ENCODE peak calls at places on chromosomes 5 and 9, in six cellular contexts. One of them, this sample, is unnamed.

GRCh38 chr9:133494636-133495326 is 15.9 kb upstream of the SLC2A6 start:
- DNase-seq in HCT116: no peak
- DNase-seq in neural progenitor cell: no peak
- DNase-seq in GM23248: no peak
- DNase-seq in SK-N-SH: no peak
- DNase-seq in MM.1S: no peak
- DNase-seq in this sample: no peak

GRCh38 chr5:111243353-111243752 is 19.2 kb downstream of the CAMK4 start:
- DNase-seq in HCT116: no peak
- DNase-seq in neural progenitor cell: no peak
- DNase-seq in GM23248: no peak
- DNase-seq in SK-N-SH: no peak
- DNase-seq in MM.1S: no peak
- DNase-seq in this sample: peak; percentile 21

GRCh38 chr9:108724669-108725068 is 131.1 kb downstream of the ACTL7B start:
- DNase-seq in HCT116: no peak
- DNase-seq in neural progenitor cell: no peak
- DNase-seq in GM23248: peak; percentile 25
- DNase-seq in SK-N-SH: no peak
- DNase-seq in MM.1S: no peak
- DNase-seq in this sample: no peak

GRCh38 chr9:121607434-121608248 is 43.8 kb upstream of the DAB2IP start:
- DNase-seq in HCT116: peak; percentile 24
- DNase-seq in neural progenitor cell: peak; percentile 43
- DNase-seq in GM23248: no peak
- DNase-seq in SK-N-SH: peak; percentile 75
- DNase-seq in MM.1S: no peak
- DNase-seq in this sample: peak; percentile 29

GRCh38 chr5:18380729-18381362 is 746.6 kb downstream of the TAF11L14 start:
- DNase-seq in HCT116: no peak
- DNase-seq in neural progenitor cell: no peak
- DNase-seq in GM23248: no peak
- DNase-seq in SK-N-SH: no peak
- DNase-seq in MM.1S: peak; percentile 56
- DNase-seq in this sample: peak; percentile 38

GRCh38 chr9:135565141-135565628 is 3.6 kb downstream of the PAEP start:
- DNase-seq in HCT116: no peak
- DNase-seq in neural progenitor cell: no peak
- DNase-seq in GM23248: no peak
- DNase-seq in SK-N-SH: no peak
- DNase-seq in MM.1S: no peak
- DNase-seq in this sample: no peak

GRCh38 chr5:108003178-108003577 is 332.4 kb upstream of the EFNA5 start:
- DNase-seq in HCT116: no peak
- DNase-seq in neural progenitor cell: no peak
- DNase-seq in GM23248: peak; percentile 42
- DNase-seq in SK-N-SH: peak; percentile 12
- DNase-seq in MM.1S: peak; percentile 82
- DNase-seq in this sample: no peak

GRCh38 chr5:132065351-132065937 is 5.0 kb downstream of the IL3 start:
- DNase-seq in HCT116: peak; percentile 60
- DNase-seq in neural progenitor cell: peak; percentile 79
- DNase-seq in GM23248: peak; percentile 81
- DNase-seq in SK-N-SH: peak; percentile 86
- DNase-seq in MM.1S: peak; percentile 67
- DNase-seq in this sample: peak; percentile 81

GRCh38 chr5:82174128-82174918 is 103.8 kb downstream of the RPS23 start:
- DNase-seq in HCT116: peak; percentile 60
- DNase-seq in neural progenitor cell: peak; percentile 77
- DNase-seq in GM23248: peak; percentile 82
- DNase-seq in SK-N-SH: peak; percentile 16
- DNase-seq in MM.1S: peak; percentile 92
- DNase-seq in this sample: peak; percentile 79

GRCh38 chr5:18270635-18271338 is 636.5 kb downstream of the TAF11L14 start:
- DNase-seq in HCT116: no peak
- DNase-seq in neural progenitor cell: no peak
- DNase-seq in GM23248: no peak
- DNase-seq in SK-N-SH: no peak
- DNase-seq in MM.1S: no peak
- DNase-seq in this sample: peak; percentile 23

GRCh38 chr5:132272341-132273210 is 15.1 kb downstream of the PDLIM4 start:
- DNase-seq in HCT116: no peak
- DNase-seq in neural progenitor cell: peak; percentile 65
- DNase-seq in GM23248: peak; percentile 56
- DNase-seq in SK-N-SH: peak; percentile 81
- DNase-seq in MM.1S: peak; percentile 36
- DNase-seq in this sample: peak; percentile 56

GRCh38 chr5:1128977-1129724 is 17.3 kb upstream of the SLC12A7 start:
- DNase-seq in HCT116: no peak
- DNase-seq in neural progenitor cell: no peak
- DNase-seq in GM23248: no peak
- DNase-seq in SK-N-SH: no peak
- DNase-seq in MM.1S: no peak
- DNase-seq in this sample: no peak

GRCh38 chr9:114824130-114824529 is 18.3 kb upstream of the TNFSF15 start:
- DNase-seq in HCT116: no peak
- DNase-seq in neural progenitor cell: no peak
- DNase-seq in GM23248: peak; percentile 65
- DNase-seq in SK-N-SH: no peak
- DNase-seq in MM.1S: no peak
- DNase-seq in this sample: no peak

GRCh38 chr9:124629600-124629999 is 122.4 kb upstream of the NR5A1 start:
- DNase-seq in HCT116: no peak
- DNase-seq in neural progenitor cell: no peak
- DNase-seq in GM23248: peak; percentile 91
- DNase-seq in SK-N-SH: no peak
- DNase-seq in MM.1S: no peak
- DNase-seq in this sample: peak; percentile 67

GRCh38 chr5:142770650-142771609 is 753 bp downstream of the ARHGAP26 start:
- DNase-seq in HCT116: no peak
- DNase-seq in neural progenitor cell: peak; percentile 81
- DNase-seq in GM23248: peak; percentile 62
- DNase-seq in SK-N-SH: peak; percentile 75
- DNase-seq in MM.1S: peak; percentile 50
- DNase-seq in this sample: peak; percentile 49

GRCh38 chr5:53479656-53480473 is 564 bp upstream of the FST start:
- DNase-seq in HCT116: no peak
- DNase-seq in neural progenitor cell: peak; percentile 82
- DNase-seq in GM23248: peak; percentile 74
- DNase-seq in SK-N-SH: peak; percentile 55
- DNase-seq in MM.1S: peak; percentile 29
- DNase-seq in this sample: peak; percentile 77

GRCh38 chr9:34612788-34613390 is 992 bp upstream of the RPP25L start:
- DNase-seq in HCT116: peak; percentile 54
- DNase-seq in neural progenitor cell: peak; percentile 94
- DNase-seq in GM23248: peak; percentile 90
- DNase-seq in SK-N-SH: peak; percentile 84
- DNase-seq in MM.1S: peak; percentile 77
- DNase-seq in this sample: peak; percentile 74

GRCh38 chr9:121718501-121718900 is 67.1 kb downstream of the DAB2IP start:
- DNase-seq in HCT116: no peak
- DNase-seq in neural progenitor cell: no peak
- DNase-seq in GM23248: peak; percentile 15
- DNase-seq in SK-N-SH: no peak
- DNase-seq in MM.1S: no peak
- DNase-seq in this sample: no peak

DNA sequence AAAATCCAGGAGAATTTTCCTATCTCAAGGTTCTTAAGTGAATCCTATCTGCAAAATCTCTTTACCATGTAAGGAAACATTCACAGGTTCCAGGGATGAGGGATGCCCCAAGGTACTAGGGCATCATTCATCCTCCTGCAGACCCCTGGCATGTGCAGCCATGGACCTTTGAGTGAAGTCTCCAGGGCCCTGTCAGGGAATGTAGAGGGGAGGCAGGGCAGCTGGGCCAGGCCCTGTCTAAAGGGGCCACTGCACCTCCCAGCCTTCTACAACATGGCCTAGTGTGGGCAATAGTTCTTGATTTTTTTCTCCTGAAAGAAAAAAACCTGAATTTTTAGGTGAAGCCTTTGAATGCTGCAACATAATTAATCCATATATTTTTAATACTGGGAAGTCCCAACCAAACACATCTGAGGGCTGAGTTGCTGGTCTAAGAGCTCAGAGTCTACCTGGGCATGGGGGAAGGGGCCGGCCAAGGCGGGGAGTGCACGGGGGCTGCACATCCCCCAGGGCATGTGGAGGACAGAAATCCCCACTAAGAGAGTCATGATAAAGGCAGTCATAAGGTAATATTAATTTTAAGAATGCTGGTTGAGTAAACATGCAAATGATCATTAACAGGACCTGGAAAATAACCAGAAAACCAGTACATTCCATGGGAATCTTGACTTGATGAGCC is 63.1 kb downstream of the SEMA4D start:
- DNase-seq in HCT116: no peak
- DNase-seq in neural progenitor cell: no peak
- DNase-seq in GM23248: no peak
- DNase-seq in SK-N-SH: no peak
- DNase-seq in MM.1S: no peak
- DNase-seq in this sample: no peak
- H3K4me3 ChIP-seq in HCT116: no peak overlapping the region
- H3K4me3 ChIP-seq in neural progenitor cell: peak overlapping the region; percentile 12
- H3K4me3 ChIP-seq in GM23248: no peak overlapping the region
- H3K4me3 ChIP-seq in SK-N-SH: no peak overlapping the region
- H3K4me3 ChIP-seq in MM.1S: no peak overlapping the region
- H3K4me3 ChIP-seq in this sample: no peak overlapping the region

GRCh38 chr9:88587182-88587581 is 52.2 kb downstream of the NXNL2 start:
- DNase-seq in HCT116: no peak
- DNase-seq in neural progenitor cell: no peak
- DNase-seq in GM23248: peak; percentile 12
- DNase-seq in SK-N-SH: no peak
- DNase-seq in MM.1S: no peak
- DNase-seq in this sample: peak; percentile 15
- TF ChIP-seq EZH2phosphoT487 in HCT116: no peak
- TF ChIP-seq EZH2phosphoT487 in neural progenitor cell: no peak
- TF ChIP-seq EZH2phosphoT487 in GM23248: no peak
- TF ChIP-seq EZH2phosphoT487 in SK-N-SH: no peak
- TF ChIP-seq EZH2phosphoT487 in MM.1S: no peak
- TF ChIP-seq EZH2phosphoT487 in this sample: no peak

DNA sequence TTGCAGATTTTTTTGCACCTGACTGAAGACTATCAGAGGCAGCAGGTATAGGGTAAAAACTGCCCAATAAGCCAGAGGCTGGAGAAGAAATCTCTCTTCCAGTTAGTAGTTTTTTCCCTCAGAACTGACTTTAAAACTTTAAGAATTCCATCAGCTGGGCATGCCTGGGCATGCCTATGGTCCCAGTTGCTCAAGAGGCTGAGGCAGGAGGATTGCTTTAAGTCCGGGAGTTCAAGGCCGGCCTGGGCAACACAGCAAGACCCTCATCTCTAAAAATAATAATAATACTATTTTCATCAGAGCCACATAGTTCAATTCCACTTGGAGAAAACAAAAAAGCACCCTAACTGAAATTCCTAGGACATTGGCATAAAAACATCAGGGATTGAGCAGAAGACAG is 30.3 kb downstream of the SUSD1 start:
- DNase-seq in HCT116: no peak
- DNase-seq in neural progenitor cell: no peak
- DNase-seq in GM23248: no peak
- DNase-seq in SK-N-SH: no peak
- DNase-seq in MM.1S: no peak
- DNase-seq in this sample: no peak
- H3K9ac ChIP-seq in HCT116: no peak overlapping the region
- H3K9ac ChIP-seq in neural progenitor cell: no peak overlapping the region
- H3K9ac ChIP-seq in GM23248: no peak overlapping the region
- H3K9ac ChIP-seq in SK-N-SH: no peak overlapping the region
- H3K9ac ChIP-seq in MM.1S: no peak overlapping the region
- H3K9ac ChIP-seq in this sample: no peak overlapping the region

DNA sequence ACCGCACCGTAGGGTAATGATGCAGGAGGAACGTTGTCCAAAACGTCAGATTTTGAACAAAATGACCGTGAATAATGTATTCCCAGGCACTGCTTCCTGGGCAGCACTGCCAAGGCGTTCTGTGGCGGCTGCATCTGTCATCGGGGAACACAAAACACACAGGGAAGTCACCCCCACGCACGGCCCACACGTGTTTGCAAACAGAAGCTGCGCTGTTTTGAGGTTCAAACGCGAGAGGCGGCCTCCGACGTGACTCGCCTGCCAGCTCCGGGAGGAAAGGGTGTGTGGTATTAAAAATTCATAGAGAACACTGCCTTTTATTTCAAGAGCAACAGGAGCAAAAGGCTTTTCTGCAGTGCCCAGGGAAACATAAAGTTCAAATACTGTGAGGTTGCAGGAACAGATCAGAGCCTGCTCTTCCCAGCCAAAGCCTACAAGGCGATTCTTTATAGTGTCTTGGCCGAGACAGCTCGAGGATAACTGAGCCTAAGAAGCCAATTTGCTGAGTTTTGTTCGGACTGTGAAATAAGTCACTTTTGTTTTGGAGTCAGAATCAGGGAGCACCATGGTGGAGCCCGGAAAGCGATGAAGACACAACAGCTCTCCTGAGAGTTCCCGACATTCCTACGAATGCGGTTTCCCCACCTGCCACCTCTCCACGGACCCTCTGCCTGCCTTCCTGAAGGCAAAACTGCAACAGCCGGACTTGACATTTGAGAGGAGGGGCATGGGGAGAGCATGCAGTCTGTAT is 115.3 kb upstream of the IRX2 start:
- DNase-seq in HCT116: no peak
- DNase-seq in neural progenitor cell: no peak
- DNase-seq in GM23248: no peak
- DNase-seq in SK-N-SH: no peak
- DNase-seq in MM.1S: no peak
- DNase-seq in this sample: no peak
- H3K4me3 ChIP-seq in HCT116: no peak overlapping the region
- H3K4me3 ChIP-seq in neural progenitor cell: no peak overlapping the region
- H3K4me3 ChIP-seq in GM23248: no peak overlapping the region
- H3K4me3 ChIP-seq in SK-N-SH: no peak overlapping the region
- H3K4me3 ChIP-seq in MM.1S: no peak overlapping the region
- H3K4me3 ChIP-seq in this sample: no peak overlapping the region

GRCh38 chr9:32589083-32589713 is 16.2 kb upstream of the NDUFB6 start:
- DNase-seq in HCT116: peak; percentile 38
- DNase-seq in neural progenitor cell: peak; percentile 57
- DNase-seq in GM23248: peak; percentile 71
- DNase-seq in SK-N-SH: peak; percentile 58
- DNase-seq in MM.1S: peak; percentile 67
- DNase-seq in this sample: peak; percentile 68
- TF ChIP-seq EZH2phosphoT487 in HCT116: no peak
- TF ChIP-seq EZH2phosphoT487 in neural progenitor cell: no peak
- TF ChIP-seq EZH2phosphoT487 in GM23248: no peak
- TF ChIP-seq EZH2phosphoT487 in SK-N-SH: no peak
- TF ChIP-seq EZH2phosphoT487 in MM.1S: no peak
- TF ChIP-seq EZH2phosphoT487 in this sample: no peak

GRCh38 chr9:68631811-68632210 is 73.2 kb upstream of the PIP5K1B start:
- DNase-seq in HCT116: no peak
- DNase-seq in neural progenitor cell: no peak
- DNase-seq in GM23248: no peak
- DNase-seq in SK-N-SH: no peak
- DNase-seq in MM.1S: no peak
- DNase-seq in this sample: no peak

GRCh38 chr9:68640421-68641089 is 64.5 kb upstream of the PIP5K1B start:
- DNase-seq in HCT116: no peak
- DNase-seq in neural progenitor cell: no peak
- DNase-seq in GM23248: no peak
- DNase-seq in SK-N-SH: no peak
- DNase-seq in MM.1S: peak; percentile 89
- DNase-seq in this sample: no peak

DNA sequence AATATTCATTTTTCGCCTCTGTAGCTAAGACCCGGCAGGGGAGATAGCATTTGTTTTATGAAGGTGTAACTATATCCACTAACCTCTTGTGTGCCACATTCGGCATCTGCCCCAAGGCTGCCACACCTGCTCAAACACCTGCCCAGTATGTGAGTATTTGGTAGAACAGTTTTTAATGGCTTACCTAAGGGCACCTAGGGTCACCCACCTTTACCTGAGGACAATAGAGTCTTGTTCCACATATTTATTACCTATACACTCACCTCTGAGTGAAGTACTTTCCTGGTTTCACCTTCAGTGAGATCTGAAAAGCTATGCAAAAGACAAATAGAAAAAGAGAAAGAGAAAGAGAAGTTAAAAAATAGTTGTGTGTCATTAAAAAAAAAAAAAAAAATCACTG is 68.0 kb upstream of the PIP5K1B start:
- DNase-seq in HCT116: no peak
- DNase-seq in neural progenitor cell: no peak
- DNase-seq in GM23248: no peak
- DNase-seq in SK-N-SH: no peak
- DNase-seq in MM.1S: peak; percentile 70
- DNase-seq in this sample: no peak
- H3K9ac ChIP-seq in HCT116: no peak overlapping the region
- H3K9ac ChIP-seq in neural progenitor cell: no peak overlapping the region
- H3K9ac ChIP-seq in GM23248: no peak overlapping the region
- H3K9ac ChIP-seq in SK-N-SH: no peak overlapping the region
- H3K9ac ChIP-seq in MM.1S: peak overlapping the region; percentile 47
- H3K9ac ChIP-seq in this sample: no peak overlapping the region